ENCODE peak calls at places on chromosomes 11 and 22, in eight cellular contexts. J is endothelial cell of umbilical vein; M is cardiac muscle cell; R is CD8-positive, alpha-beta T cell; F is esophagus squamous epithelium; A is sigmoid colon; B is neural progenitor cell; V is left ventricle myocardium inferior. Q is an unnamed sample.

GRCh38 chr11:27398413-27398780 is 35.4 kb upstream of the CCDC34 start:
- DNase-seq in B (no peak), R (no peak), M (no peak), V (no peak), J (no peak), F (no peak), A (no peak), Q (no peak)

GRCh38 chr22:18059991-18060390 is 17.8 kb upstream of the PEX26 start:
- DNase-seq in F (no peak), R (no peak), A (no peak), V (no peak), J (no peak), M (no peak), B (no peak), Q (no peak)

GRCh38 chr11:34238966-34239365 is 118.8 kb downstream of the ABTB2 start:
- DNase-seq in V (no peak), A (no peak), R (no peak), M (no peak), J (no peak), B (no peak), F (no peak), Q (no peak)

GRCh38 chr22:20430641-20431519 is 6.7 kb downstream of the SCARF2 start:
- DNase-seq in J (peak; percentile 44), M (peak; percentile 80), R (peak; percentile 61), F (no peak), V (peak; percentile 36), A (peak; percentile 80), B (peak; percentile 93), Q (no peak)

GRCh38 chr22:29343313-29343805 is 27.9 kb upstream of the RASL10A start:
- DNase-seq in B (peak; percentile 18), A (peak; percentile 78), J (no peak), R (no peak), F (no peak), M (peak; percentile 49), V (peak; percentile 73), Q (no peak)

GRCh38 chr11:91158901-91159537 is 936.2 kb upstream of the CHORDC1 start:
- DNase-seq in R (no peak), F (no peak), A (no peak), B (no peak), J (peak; percentile 34), M (no peak), V (no peak), Q (no peak)

GRCh38 chr11:87430821-87431220 is 393.1 kb downstream of the TMEM135 start:
- DNase-seq in A (no peak), J (peak; percentile 69), B (no peak), V (no peak), F (no peak), R (no peak), M (no peak), Q (no peak)

GRCh38 chr22:25409240-25409639 is 155.2 kb upstream of the GRK3 start:
- DNase-seq in V (peak; percentile 43), A (no peak), J (no peak), R (no peak), M (no peak), F (no peak), B (no peak), Q (no peak)

GRCh38 chr22:41976070-41976901 is 7.0 kb downstream of the SEPTIN3 start:
- DNase-seq in R (no peak), M (peak; percentile 69), A (no peak), J (no peak), F (no peak), V (peak; percentile 31), B (peak; percentile 81), Q (no peak)

DNA sequence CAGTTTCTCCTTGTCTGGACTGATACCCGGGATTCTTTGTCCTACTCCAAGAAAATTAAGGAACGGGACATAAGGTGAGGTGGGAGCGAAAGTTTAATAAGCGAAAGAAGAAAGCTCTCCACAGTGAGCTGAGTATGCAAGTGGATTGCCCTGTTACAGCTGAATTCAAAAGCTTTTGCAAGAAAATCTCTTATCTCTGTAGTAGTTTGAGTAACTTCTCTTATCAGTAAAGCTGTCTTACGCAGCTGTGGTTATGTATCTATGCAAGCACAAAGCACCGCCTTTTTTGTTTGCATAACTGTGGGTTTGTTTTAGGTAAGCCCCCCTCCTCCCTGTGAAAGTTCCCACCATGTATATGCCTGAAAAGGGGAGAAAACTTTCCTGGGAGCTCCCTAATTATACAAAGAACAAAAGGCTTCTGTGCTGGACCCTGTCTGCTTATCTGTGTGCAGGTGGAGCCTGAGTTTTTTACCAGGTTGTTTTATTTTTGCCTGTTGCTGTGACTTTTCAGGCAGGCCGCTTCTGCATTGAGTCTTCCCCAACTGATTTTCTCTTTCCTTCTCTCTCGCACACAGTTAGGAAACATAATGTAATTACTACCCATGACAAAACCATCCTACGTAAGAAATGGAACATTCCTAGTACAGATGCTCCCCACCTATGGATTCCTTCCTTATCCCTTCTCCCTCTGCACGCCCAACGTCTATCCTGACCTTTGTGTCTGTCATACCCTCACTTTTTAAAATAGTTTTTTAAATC is 826 bp upstream of the PLAAT5 start:
- DNase-seq in R (no peak), B (peak; percentile 13), A (no peak), F (no peak), J (no peak), M (no peak), V (no peak), Q (no peak)
- H3K9me3 ChIP-seq in R (no peaks in the 10 kb centered on the region), B (no peaks in the 10 kb centered on the region), A (no peaks in the 10 kb centered on the region), F (no peaks in the 10 kb centered on the region), J (no peaks in the 10 kb centered on the region), M (no peaks in the 10 kb centered on the region), V (peaks cover 1% of the 10 kb centered on the region), Q (no peaks in the 10 kb centered on the region)

DNA sequence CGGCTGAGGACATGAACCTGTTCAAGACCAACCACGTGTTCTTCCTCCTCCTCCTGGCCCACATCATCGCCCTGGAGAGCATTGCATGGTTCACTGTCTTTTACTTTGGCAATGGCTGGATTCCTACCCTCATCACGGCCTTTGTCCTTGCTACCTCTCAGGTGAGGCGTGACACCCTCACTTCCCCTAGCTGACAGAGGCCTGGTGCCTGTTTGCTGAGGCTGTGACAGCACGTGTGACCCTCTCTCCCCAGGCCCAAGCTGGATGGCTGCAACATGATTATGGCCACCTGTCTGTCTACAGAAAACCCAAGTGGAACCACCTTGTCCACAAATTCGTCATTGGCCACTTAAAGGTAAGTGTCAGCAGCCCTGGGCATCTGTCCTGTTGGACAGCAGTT is 12.3 kb downstream of the FADS2 start:
- DNase-seq in F (no peak), J (no peak), B (no peak), V (no peak), A (no peak), M (no peak), R (no peak), Q (no peak)
- H3K36me3 ChIP-seq in F (no peaks in the 10 kb centered on the region), J (peaks cover 42% of the 10 kb centered on the region), B (peaks cover 19% of the 10 kb centered on the region), V (peaks cover 16% of the 10 kb centered on the region), A (peaks cover 6% of the 10 kb centered on the region), M (peaks cover 44% of the 10 kb centered on the region), R (peaks cover 3% of the 10 kb centered on the region), Q (peaks cover 45% of the 10 kb centered on the region)

DNA sequence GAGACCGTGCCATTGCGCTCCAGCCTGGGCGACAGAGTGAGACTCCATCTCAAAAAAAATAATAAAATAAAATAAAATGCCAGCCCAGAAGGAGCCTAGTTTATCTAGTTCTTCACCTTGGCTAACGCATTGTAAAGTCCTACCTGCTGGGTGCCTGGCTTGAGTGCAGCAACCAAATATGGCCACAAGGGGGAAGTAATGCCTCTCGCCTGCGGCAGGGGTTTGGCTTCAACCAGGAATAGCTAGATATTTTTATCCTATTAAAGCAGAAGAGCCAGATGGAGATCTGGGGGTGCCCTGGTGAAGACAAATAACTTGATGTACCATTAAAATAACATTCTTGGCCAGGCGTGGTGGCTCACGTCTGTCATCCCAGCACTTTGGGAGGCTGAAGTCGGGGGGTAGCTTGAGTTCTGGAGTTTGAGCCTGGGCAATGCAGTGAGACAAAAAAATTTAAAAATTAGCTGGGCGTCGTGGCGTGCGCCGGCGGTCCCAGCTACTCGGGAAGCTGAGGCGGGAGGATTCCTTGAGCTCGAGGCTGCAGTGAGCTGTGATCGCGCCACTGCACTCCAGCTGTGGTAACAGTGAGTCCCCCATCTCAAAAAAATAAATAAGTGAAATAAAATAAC is 20.6 kb upstream of the PLEKHB1 start:
- DNase-seq in F (no peak), B (peak; percentile 81), M (peak; percentile 80), V (peak; percentile 61), J (peak; percentile 74), A (peak; percentile 86), R (peak; percentile 68), Q (no peak)
- TF ChIP-seq CTCF in F (peak; percentile 95), B (peak; percentile 95), M (peak; percentile 90), V (peak; percentile 96), J (peak; percentile 85), A (peak; percentile 87), R (peak; percentile 99), Q (peak; percentile 67)

GRCh38 chr11:2651054-2651617 is 48.7 kb downstream of the KCNQ1OT1 start:
- DNase-seq in V (no peak), R (no peak), A (no peak), M (no peak), F (no peak), B (no peak), J (no peak), Q (no peak)
- H3K9me3 ChIP-seq in V (peaks cover 100% of the 10 kb centered on the region), R (peaks cover 12% of the 10 kb centered on the region), A (peaks cover 4% of the 10 kb centered on the region), M (no peaks in the 10 kb centered on the region), F (peaks cover 69% of the 10 kb centered on the region), B (peaks cover 39% of the 10 kb centered on the region), J (no peaks in the 10 kb centered on the region), Q (peaks cover 55% of the 10 kb centered on the region)

GRCh38 chr11:102368472-102368871 is 21.5 kb downstream of the BIRC2 start:
- DNase-seq in B (no peak), R (no peak), M (no peak), A (no peak), F (no peak), V (no peak), J (no peak), Q (no peak)
- H3K36me3 ChIP-seq in B (peaks cover 23% of the 10 kb centered on the region), R (peaks cover 9% of the 10 kb centered on the region), M (peaks cover 31% of the 10 kb centered on the region), A (peaks cover 37% of the 10 kb centered on the region), F (no peaks in the 10 kb centered on the region), V (peaks cover 56% of the 10 kb centered on the region), J (peaks cover 12% of the 10 kb centered on the region), Q (peaks cover 51% of the 10 kb centered on the region)

GRCh38 chr11:75073459-75074190 is 23.1 kb downstream of the OR2AT4 start:
- DNase-seq in V (no peak), F (no peak), M (peak; percentile 1), A (no peak), J (no peak), B (no peak), R (no peak), Q (no peak)
- TF ChIP-seq CTCF in V (no peak), F (no peak), M (peak; percentile 9), A (no peak), J (peak; percentile 5), B (no peak), R (no peak), Q (no peak)

GRCh38 chr22:49322231-49322630 is 505.4 kb downstream of the BRD1 start:
- DNase-seq in B (no peak), M (no peak), F (no peak), V (no peak), R (no peak), J (no peak), A (no peak), Q (no peak)
- H3K9me3 ChIP-seq in B (no peaks in the 10 kb centered on the region), M (no peaks in the 10 kb centered on the region), F (no peaks in the 10 kb centered on the region), V (peaks cover 18% of the 10 kb centered on the region), R (no peaks in the 10 kb centered on the region), J (no peaks in the 10 kb centered on the region), A (no peaks in the 10 kb centered on the region), Q (peaks cover 3% of the 10 kb centered on the region)

Q was measured in ascending aorta.